ENCODE peak calls at places on chromosome 3, in four cellular contexts. One of them, this sample, is unnamed.

GRCh38 chr3:139588450-139588849 is 48.9 kb upstream of the RBP1 start:
- DNase-seq in HEK293T: peak
- DNase-seq in C1 segment of cervical spinal cord: no peak
- DNase-seq in hypothalamus: no peak
- DNase-seq in this sample: no peak

GRCh38 chr3:24160424-24160823 is 215.3 kb downstream of the NR1D2 start:
- DNase-seq in C1 segment of cervical spinal cord: no peak
- DNase-seq in HEK293T: no peak
- DNase-seq in hypothalamus: no peak
- DNase-seq in this sample: no peak

GRCh38 chr3:45826321-45826720 is 15.6 kb downstream of the LZTFL1 start:
- DNase-seq in hypothalamus: no peak
- DNase-seq in C1 segment of cervical spinal cord: no peak
- DNase-seq in HEK293T: no peak
- DNase-seq in this sample: no peak

GRCh38 chr3:175266478-175266877 is 407.3 kb downstream of the NAALADL2 start:
- DNase-seq in hypothalamus: no peak
- DNase-seq in C1 segment of cervical spinal cord: no peak
- DNase-seq in HEK293T: no peak
- DNase-seq in this sample: no peak

GRCh38 chr3:99662838-99663570 is 24.6 kb downstream of the COL8A1 start:
- DNase-seq in hypothalamus: no peak
- DNase-seq in C1 segment of cervical spinal cord: no peak
- DNase-seq in HEK293T: no peak
- DNase-seq in this sample: no peak

GRCh38 chr3:149726716-149727407 is 25.4 kb downstream of the COMMD2 start:
- DNase-seq in C1 segment of cervical spinal cord: no peak
- DNase-seq in hypothalamus: no peak
- DNase-seq in HEK293T: no peak
- DNase-seq in this sample: no peak

GRCh38 chr3:45125550-45126026 is 20.6 kb downstream of the CDCP1 start:
- DNase-seq in C1 segment of cervical spinal cord: no peak
- DNase-seq in HEK293T: no peak
- DNase-seq in hypothalamus: no peak
- DNase-seq in this sample: no peak

GRCh38 chr3:133125171-133125570 is 87.0 kb downstream of the TMEM108 start:
- DNase-seq in C1 segment of cervical spinal cord: no peak
- DNase-seq in hypothalamus: no peak
- DNase-seq in HEK293T: no peak
- DNase-seq in this sample: no peak

GRCh38 chr3:12415014-12415653 is 69.1 kb upstream of the TSEN2 start:
- DNase-seq in hypothalamus: no peak
- DNase-seq in C1 segment of cervical spinal cord: no peak
- DNase-seq in HEK293T: no peak
- DNase-seq in this sample: no peak

GRCh38 chr3:56556908-56557814 is at the start of gene CCDC66:
- DNase-seq in hypothalamus: peak
- DNase-seq in HEK293T: peak
- DNase-seq in C1 segment of cervical spinal cord: peak
- DNase-seq in this sample: peak

GRCh38 chr3:16199769-16200168 is 25.3 kb downstream of the GALNT15 start:
- DNase-seq in C1 segment of cervical spinal cord: no peak
- DNase-seq in hypothalamus: no peak
- DNase-seq in HEK293T: no peak
- DNase-seq in this sample: no peak

GRCh38 chr3:59678042-59678707 is 628.4 kb upstream of the CFAP20DC start:
- DNase-seq in C1 segment of cervical spinal cord: no peak
- DNase-seq in HEK293T: no peak
- DNase-seq in hypothalamus: no peak
- DNase-seq in this sample: no peak

GRCh38 chr3:10813425-10813824 is 2.6 kb upstream of the SLC6A11 start:
- DNase-seq in C1 segment of cervical spinal cord: no peak
- DNase-seq in hypothalamus: no peak
- DNase-seq in HEK293T: no peak
- DNase-seq in this sample: no peak

GRCh38 chr3:31829011-31829410 is 152.1 kb downstream of the OSBPL10 start:
- DNase-seq in hypothalamus: no peak
- DNase-seq in HEK293T: no peak
- DNase-seq in C1 segment of cervical spinal cord: no peak
- DNase-seq in this sample: no peak

GRCh38 chr3:184693011-184693975 is 18.6 kb downstream of the MAGEF1 start:
- DNase-seq in HEK293T: no peak
- DNase-seq in hypothalamus: no peak
- DNase-seq in C1 segment of cervical spinal cord: no peak
- DNase-seq in this sample: no peak

GRCh38 chr3:9014189-9014588 is 50.9 kb upstream of the RAD18 start:
- DNase-seq in C1 segment of cervical spinal cord: no peak
- DNase-seq in hypothalamus: no peak
- DNase-seq in HEK293T: no peak
- DNase-seq in this sample: no peak

GRCh38 chr3:186687120-186687651 is 21.4 kb downstream of the HRG start:
- DNase-seq in hypothalamus: no peak
- DNase-seq in C1 segment of cervical spinal cord: no peak
- DNase-seq in HEK293T: no peak
- DNase-seq in this sample: no peak

GRCh38 chr3:134641671-134642300 is 9.0 kb downstream of the KY start:
- DNase-seq in C1 segment of cervical spinal cord: no peak
- DNase-seq in hypothalamus: no peak
- DNase-seq in HEK293T: no peak
- DNase-seq in this sample: no peak

GRCh38 chr3:183244981-183245476 is 8.0 kb upstream of the B3GNT5 start:
- DNase-seq in hypothalamus: no peak
- DNase-seq in HEK293T: no peak
- DNase-seq in C1 segment of cervical spinal cord: no peak
- DNase-seq in this sample: no peak

GRCh38 chr3:137616019-137616418 is 148.1 kb upstream of the SOX14 start:
- DNase-seq in hypothalamus: no peak
- DNase-seq in HEK293T: no peak
- DNase-seq in C1 segment of cervical spinal cord: no peak
- DNase-seq in this sample: no peak

GRCh38 chr3:49412632-49413337 is 562 bp downstream of the TCTA start:
- DNase-seq in hypothalamus: no peak
- DNase-seq in C1 segment of cervical spinal cord: no peak
- DNase-seq in HEK293T: no peak
- DNase-seq in this sample: no peak

This sample was measured in AG04449.